ENCODE peak calls at places on chromosomes 6 and 20, in eight cellular contexts. M is heart right ventricle; S is heart left ventricle; L is GM23248; O is NCI-H1417; P is NCI-H748 treated with DMSO at 0.1 percent for 48 hours; H is T-helper 1 cell; Q is stimulated activated CD4-positive, alpha-beta T cell treated with anti-CD3 and anti-CD28 coated beads, Interleukin-4, amount 100 ng/mL, for 4 hours. R is an unnamed sample.
A peak's percentile ranks its signal among the peaks of the same experiment; 100 is the strongest.

GRCh38 chr6:46376562-46376969 is 114.7 kb downstream of the RCAN2 start:
- DNase-seq in M (no peak), S (no peak), L (no peak), O (no peak), P (no peak), H (peak; percentile 19), Q (no peak), R (no peak)

GRCh38 chr20:4875578-4876067 is 125.7 kb downstream of the SLC23A2 start:
- DNase-seq in M (no peak), S (no peak), L (no peak), O (peak; percentile 98), P (peak; percentile 98), H (no peak), Q (no peak), R (no peak)

GRCh38 chr20:602357-602970 is 7.6 kb downstream of the TCF15 start:
- DNase-seq in M (peak; percentile 83), S (peak; percentile 82), L (no peak), O (no peak), P (no peak), H (no peak), Q (no peak), R (no peak)

GRCh38 chr20:17558154-17558940 is 11.5 kb upstream of the DSTN start:
- DNase-seq in M (peak; percentile 73), S (peak; percentile 63), L (peak; percentile 94), O (no peak), P (no peak), H (peak; percentile 27), Q (no peak), R (peak; percentile 97)

GRCh38 chr20:59830107-59831023 is 103.1 kb downstream of the SYCP2 start:
- DNase-seq in M (no peak), S (no peak), L (no peak), O (peak; percentile 21), P (no peak), H (no peak), Q (no peak), R (no peak)

GRCh38 chr20:31684153-31685003 is 38.3 kb downstream of the BCL2L1 start:
- DNase-seq in M (no peak), S (no peak), L (no peak), O (peak; percentile 62), P (no peak), H (peak; percentile 55), Q (no peak), R (no peak)

GRCh38 chr6:51049983-51050877 is 231.6 kb downstream of the TFAP2B start:
- DNase-seq in M (no peak), S (no peak), L (no peak), O (peak; percentile 88), P (no peak), H (no peak), Q (no peak), R (no peak)

GRCh38 chr6:10099086-10099499 is 315.8 kb downstream of the TFAP2A start:
- DNase-seq in M (no peak), S (no peak), L (no peak), O (peak; percentile 65), P (peak; percentile 88), H (no peak), Q (no peak), R (peak; percentile 60)

GRCh38 chr6:79671605-79672266 is 40.6 kb downstream of the SH3BGRL2 start:
- DNase-seq in M (peak; percentile 21), S (peak; percentile 41), L (peak; percentile 61), O (peak; percentile 28), P (peak; percentile 32), H (peak; percentile 49), Q (peak; percentile 67), R (no peak)

GRCh38 chr6:43267619-43268347 is 24.5 kb downstream of the TTBK1 start:
- DNase-seq in M (no peak), S (no peak), L (no peak), O (no peak), P (no peak), H (no peak), Q (no peak), R (no peak)

GRCh38 chr6:137873273-137873762 is 6.3 kb downstream of the TNFAIP3 start:
- DNase-seq in M (peak; percentile 65), S (peak; percentile 58), L (peak; percentile 91), O (no peak), P (no peak), H (peak; percentile 69), Q (peak; percentile 90), R (peak; percentile 88)

GRCh38 chr20:34983089-34983820 is 27.6 kb downstream of the MYH7B start:
- DNase-seq in M (no peak), S (no peak), L (no peak), O (no peak), P (no peak), H (no peak), Q (no peak), R (no peak)

GRCh38 chr20:23244207-23244915 is 106.2 kb upstream of the NXT1 start:
- DNase-seq in M (no peak), S (peak; percentile 15), L (peak; percentile 73), O (no peak), P (no peak), H (no peak), Q (no peak), R (peak; percentile 66)

GRCh38 chr6:142942805-142943227 is 2.2 kb downstream of the HIVEP2 start:
- DNase-seq in M (no peak), S (no peak), L (peak; percentile 62), O (peak; percentile 8), P (no peak), H (peak; percentile 60), Q (no peak), R (peak; percentile 44)

GRCh38 chr6:143223895-143224294 is 163.2 kb downstream of the AIG1 start:
- DNase-seq in M (peak; percentile 70), S (peak; percentile 66), L (no peak), O (no peak), P (no peak), H (no peak), Q (no peak), R (peak; percentile 36)

GRCh38 chr20:43459022-43459942 is 1.6 kb downstream of the SRSF6 start:
- DNase-seq in M (no peak), S (no peak), L (peak; percentile 38), O (no peak), P (no peak), H (peak; percentile 29), Q (no peak), R (peak; percentile 26)

GRCh38 chr6:23031986-23032385 is 462.6 kb downstream of the HDGFL1 start:
- DNase-seq in M (no peak), S (no peak), L (peak; percentile 14), O (no peak), P (no peak), H (no peak), Q (no peak), R (no peak)

GRCh38 chr6:5851261-5851757 is 155.4 kb downstream of the NRN1 start:
- DNase-seq in M (peak; percentile 41), S (peak; percentile 34), L (peak; percentile 62), O (no peak), P (peak; percentile 63), H (peak; percentile 57), Q (peak; percentile 74), R (no peak)

GRCh38 chr6:39225946-39226437 is 3.3 kb downstream of the KCNK5 start:
- DNase-seq in M (no peak), S (no peak), L (no peak), O (no peak), P (no peak), H (peak; percentile 82), Q (peak; percentile 65), R (no peak)

GRCh38 chr6:131197716-131198115 is 62.4 kb downstream of the AKAP7 start:
- DNase-seq in M (no peak), S (no peak), L (no peak), O (no peak), P (no peak), H (peak; percentile 60), Q (no peak), R (no peak)

GRCh38 chr20:32958574-32958973 is 45.7 kb downstream of the SUN5 start:
- DNase-seq in M (no peak), S (no peak), L (no peak), O (no peak), P (no peak), H (no peak), Q (no peak), R (no peak)

GRCh38 chr20:21781446-21782075 is 76.1 kb downstream of the PAX1 start:
- DNase-seq in M (no peak), S (no peak), L (no peak), O (no peak), P (peak; percentile 60), H (no peak), Q (no peak), R (no peak)